ENCODE peak calls at places on chromosomes 1 and 21, in four cellular contexts. Y is M059J, R is H7, J is NCI-H345. H is an unnamed sample.
A peak's percentile ranks its signal among the peaks of the same experiment; 100 is the strongest.

GRCh38 chr1:45983964-45984363 is 148.5 kb downstream of the PIK3R3 start:
- DNase-seq in Y (no peak), R (no peak), J (no peak), H (no peak)

GRCh38 chr1:218242171-218242570 is 42.9 kb upstream of the RRP15 start:
- DNase-seq in Y (peak; percentile 11), R (no peak), J (no peak), H (no peak)

GRCh38 chr1:247448107-247448778 is 9.7 kb downstream of the OR2B11 start:
- DNase-seq in Y (peak; percentile 68), R (peak; percentile 85), J (peak; percentile 73), H (peak; percentile 52)

GRCh38 chr1:221169447-221169889 is 290.2 kb downstream of the HLX start:
- DNase-seq in Y (peak; percentile 83), R (peak; percentile 26), J (peak; percentile 4), H (no peak)

GRCh38 chr1:25534389-25534788 is 9.0 kb upstream of the LDLRAP1 start:
- DNase-seq in Y (no peak), R (no peak), J (no peak), H (no peak)

GRCh38 chr21:38661296-38662223 is 144.2 kb upstream of the ETS2 start:
- DNase-seq in Y (peak; percentile 46), R (peak; percentile 82), J (no peak), H (no peak)

GRCh38 chr1:64309468-64309867 is 106.0 kb downstream of the UBE2U start:
- DNase-seq in Y (no peak), R (no peak), J (no peak), H (no peak)

GRCh38 chr1:48016526-48016925 is 19.3 kb upstream of the TRABD2B start:
- DNase-seq in Y (no peak), R (no peak), J (no peak), H (no peak)

GRCh38 chr1:24516506-24516905 is 13.9 kb downstream of the RCAN3 start:
- DNase-seq in Y (no peak), R (no peak), J (no peak), H (no peak)

GRCh38 chr1:108584320-108584968 is 24.5 kb downstream of the EEIG2 start:
- DNase-seq in Y (no peak), R (no peak), J (peak; percentile 28), H (no peak)

GRCh38 chr1:114337417-114337816 is 173.6 kb downstream of the TRIM33 start:
- DNase-seq in Y (no peak), R (no peak), J (no peak), H (no peak)

GRCh38 chr1:39266269-39266668 is 61.8 kb downstream of the MACF1 start:
- DNase-seq in Y (peak; percentile 34), R (peak; percentile 29), J (no peak), H (no peak)

GRCh38 chr1:68188644-68189340 is 43.5 kb downstream of the WLS start:
- DNase-seq in Y (peak; percentile 27), R (no peak), J (no peak), H (no peak)

GRCh38 chr21:37386151-37386550 is 19.6 kb downstream of the DYRK1A start:
- DNase-seq in Y (no peak), R (no peak), J (no peak), H (no peak)

GRCh38 chr1:178284059-178284458 is 190.2 kb downstream of the RASAL2 start:
- DNase-seq in Y (no peak), R (peak; percentile 13), J (no peak), H (no peak)

GRCh38 chr1:81670286-81670685 is 130.4 kb upstream of the ADGRL2 start:
- DNase-seq in Y (peak; percentile 96), R (no peak), J (peak; percentile 65), H (no peak)

GRCh38 chr1:204384636-204385354 is 25.1 kb upstream of the PLEKHA6 start:
- DNase-seq in Y (peak; percentile 86), R (no peak), J (no peak), H (no peak)

GRCh38 chr1:118151312-118151937 is 33.6 kb downstream of the SPAG17 start:
- DNase-seq in Y (peak; percentile 54), R (peak; percentile 18), J (peak; percentile 48), H (no peak)

GRCh38 chr1:30088594-30089556 is 634.5 kb downstream of the MATN1 start:
- DNase-seq in Y (peak; percentile 26), R (no peak), J (peak; percentile 97), H (peak; percentile 88)

GRCh38 chr21:45430521-45431501 is 25.8 kb downstream of the COL18A1 start:
- DNase-seq in Y (no peak), R (peak; percentile 94), J (no peak), H (no peak)

GRCh38 chr1:231841616-231842344 is 215.2 kb downstream of the DISC1 start:
- DNase-seq in Y (peak; percentile 56), R (no peak), J (no peak), H (no peak)

GRCh38 chr21:35291963-35292627 is 243.0 kb upstream of the RUNX1 start:
- DNase-seq in Y (peak; percentile 64), R (no peak), J (peak; percentile 39), H (peak; percentile 82)